ENCODE peak calls at places on chromosomes 16 and 17, in five cellular contexts. N is Peyer's patch, K is ovary, F is body of pancreas, I is breast epithelium. X is an unnamed sample. For H3K4me1, the result is how much of the 10 kb centered on the place peaks cover.

GRCh38 chr17:62757518-62757951 is 50.6 kb downstream of the MARCHF10 start:
- DNase-seq in N (no peak), K (no peak), F (no peak), I (no peak), X (no peak)

GRCh38 chr17:4785311-4786110 is 653 bp downstream of the VMO1 start:
- DNase-seq in N (no peak), K (no peak), F (no peak), I (no peak), X (no peak)

GRCh38 chr17:76820039-76820438 is 48.2 kb upstream of the MGAT5B start:
- DNase-seq in N (no peak), K (no peak), F (no peak), I (no peak), X (peak)

GRCh38 chr17:78940708-78941107 is 15.5 kb upstream of the TIMP2 start:
- DNase-seq in N (no peak), K (no peak), F (no peak), I (no peak), X (no peak)

GRCh38 chr16:7843196-7843595 is 510.6 kb downstream of the RBFOX1 start:
- DNase-seq in N (no peak), K (no peak), F (no peak), I (no peak), X (no peak)

GRCh38 chr16:89545831-89546574 is 14.5 kb upstream of the RPL13 start:
- DNase-seq in N (peak), K (no peak), F (peak), I (no peak), X (no peak)

GRCh38 chr16:76194621-76195015 is 82.6 kb upstream of the CNTNAP4 start:
- DNase-seq in N (no peak), K (no peak), F (no peak), I (no peak), X (no peak)

GRCh38 chr16:54342001-54342776 is 55.6 kb upstream of the IRX3 start:
- DNase-seq in N (no peak), K (no peak), F (peak), I (peak), X (no peak)

GRCh38 chr17:20934288-20934687 is 108.5 kb downstream of the USP22 start:
- DNase-seq in N (no peak), K (no peak), F (no peak), I (no peak), X (no peak)

GRCh38 chr17:82611140-82612058 is 36.8 kb downstream of the WDR45B start:
- DNase-seq in N (no peak), K (no peak), F (no peak), I (no peak), X (no peak)

DNA sequence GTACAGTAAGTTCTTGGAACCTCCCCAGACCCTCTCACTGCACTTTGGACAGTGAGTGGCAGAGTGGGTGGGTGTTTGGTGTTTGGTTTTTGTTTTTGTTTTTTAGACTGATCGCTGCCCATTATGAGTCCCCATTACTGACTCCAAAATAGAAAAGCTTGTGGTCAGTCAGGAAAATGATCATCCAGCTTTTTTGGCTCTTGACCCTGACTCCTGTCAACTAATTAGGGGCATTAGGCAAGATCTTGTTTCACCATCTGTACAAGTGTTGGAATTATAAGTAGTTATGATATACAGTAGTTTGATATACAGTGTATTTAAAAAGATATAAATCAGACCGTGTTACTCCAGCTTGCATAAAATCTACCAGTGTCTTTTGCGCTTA is 6.3 kb downstream of the LYRM1 start:
- DNase-seq in N (no peak), K (no peak), F (no peak), I (no peak), X (no peak)
- H3K4me1 ChIP-seq in N (under half), K (under half), F (half or more), I (under half), X (under half)

DNA sequence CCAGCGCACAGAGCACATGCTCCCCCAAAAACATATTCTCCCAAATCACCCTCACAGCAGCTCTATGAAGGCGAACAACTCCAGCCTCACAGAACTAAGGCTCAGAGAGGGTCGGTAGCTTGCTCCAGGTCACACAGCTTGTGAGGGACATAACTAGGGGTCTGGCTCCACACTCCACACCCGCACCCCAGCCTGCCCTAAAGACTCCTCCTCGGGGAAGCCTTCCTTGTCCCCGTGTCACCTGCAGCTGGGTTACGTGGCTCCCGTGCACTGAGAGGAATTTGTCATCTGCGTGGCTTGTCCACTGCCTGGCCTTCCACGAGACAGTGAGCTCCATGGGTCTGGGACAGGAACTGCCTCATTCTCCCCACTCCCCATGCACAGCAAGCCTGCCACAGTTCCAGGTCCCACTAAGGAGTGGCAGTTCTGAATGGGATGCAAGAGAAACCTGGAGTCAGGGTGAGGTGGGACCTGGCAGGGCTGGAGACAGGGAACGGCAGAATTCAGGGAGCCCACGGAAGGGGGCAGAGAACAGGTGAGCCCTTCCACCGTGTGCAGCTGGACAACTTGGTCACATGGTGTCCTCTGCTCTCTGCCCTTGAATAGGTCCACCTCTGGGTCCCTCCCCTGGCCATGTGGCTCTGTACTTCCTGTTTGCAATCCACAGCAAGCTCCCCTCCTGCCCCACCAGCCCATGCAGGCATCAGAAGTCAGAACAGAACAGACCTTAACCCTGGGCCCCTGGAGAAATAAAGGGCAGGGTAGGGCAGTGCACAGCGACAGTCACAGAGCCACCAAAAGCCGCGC is 27.4 kb downstream of the TNFRSF13B start:
- DNase-seq in N (peak), K (no peak), F (no peak), I (no peak), X (no peak)
- TF ChIP-seq POLR2A in N (no peak), K (no peak), F (no peak), I (no peak), X (no peak)

DNA sequence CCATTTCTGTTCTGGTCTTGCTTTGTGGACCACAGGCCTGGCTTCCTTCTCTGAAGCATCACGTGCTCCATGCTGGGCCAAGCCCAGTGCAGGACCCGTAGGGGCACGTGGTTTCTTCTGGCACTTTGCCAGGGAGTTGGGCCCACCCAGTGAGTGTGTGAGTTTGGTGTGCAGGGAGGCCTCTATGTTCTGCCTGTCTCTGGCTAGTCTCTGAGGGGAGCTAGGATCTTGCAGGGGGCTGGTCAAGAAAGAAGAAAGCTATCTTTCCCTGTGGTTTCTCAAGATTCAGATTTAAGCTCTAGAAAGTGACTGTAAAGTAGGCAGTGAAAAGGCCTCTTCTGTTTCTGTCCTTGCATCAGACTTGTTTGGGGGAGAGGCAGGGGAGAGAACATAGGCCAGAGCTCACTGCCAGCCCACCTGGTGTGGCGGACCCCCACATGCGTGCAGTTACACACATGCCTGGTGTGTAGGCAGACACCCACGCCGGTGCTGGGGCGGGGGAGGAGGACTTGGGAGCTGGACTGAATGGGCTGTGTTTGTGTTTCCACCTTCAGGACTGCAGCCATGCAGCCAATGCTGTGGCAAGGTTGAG is 11.8 kb downstream of the LASP1 start:
- DNase-seq in N (peak), K (peak), F (peak), I (no peak), X (peak)
- H3K4me1 ChIP-seq in N (under half), K (under half), F (half or more), I (under half), X (half or more)

GRCh38 chr17:72984925-72985322 is 107.6 kb downstream of the SLC39A11 start:
- DNase-seq in N (peak), K (no peak), F (no peak), I (no peak), X (peak)

GRCh38 chr17:72987166-72987565 is 105.3 kb downstream of the SLC39A11 start:
- DNase-seq in N (no peak), K (no peak), F (no peak), I (no peak), X (no peak)

GRCh38 chr17:72985882-72986720 is 106.4 kb downstream of the SLC39A11 start:
- DNase-seq in N (peak), K (no peak), F (peak), I (peak), X (peak)

GRCh38 chr17:72982680-72983079 is 109.8 kb downstream of the SLC39A11 start:
- DNase-seq in N (no peak), K (no peak), F (no peak), I (no peak), X (no peak)

DNA sequence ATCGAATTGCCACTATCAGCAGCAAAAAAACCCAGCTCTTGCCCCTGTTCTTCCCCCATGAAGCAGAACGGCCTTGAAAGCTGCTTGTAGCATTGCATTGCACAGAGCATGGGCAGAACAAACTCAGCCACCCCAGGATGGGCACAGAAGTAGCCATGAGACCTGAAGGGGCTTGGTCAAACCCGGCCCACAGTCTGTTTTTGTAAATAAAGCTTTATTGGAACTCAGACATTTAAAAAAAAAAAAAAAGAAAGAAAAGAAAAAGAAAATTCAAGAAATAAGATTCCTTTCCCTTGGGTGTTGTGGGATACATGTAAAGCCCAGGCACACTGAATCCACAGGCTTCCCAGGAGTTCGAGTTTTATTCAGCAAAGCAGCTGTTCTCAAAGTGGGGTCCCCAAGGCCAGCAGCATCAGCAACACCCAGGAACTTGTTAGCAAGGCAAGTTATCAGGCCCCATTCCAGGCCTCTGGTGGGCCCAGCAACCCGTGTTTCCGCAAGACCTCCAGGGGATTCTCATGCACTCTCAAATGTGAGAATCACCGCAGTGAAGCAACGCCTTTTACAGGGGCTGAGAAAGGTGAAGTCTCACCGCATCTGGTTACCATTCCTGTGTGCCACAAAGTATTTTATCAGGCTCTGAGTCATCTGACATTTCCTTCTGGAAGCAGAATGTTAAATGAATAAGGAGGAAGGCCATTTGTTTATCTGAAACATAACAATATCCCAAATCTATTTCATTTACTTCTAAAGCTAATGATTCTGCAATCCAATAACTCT is 108.2 kb downstream of the SLC39A11 start:
- DNase-seq in N (peak), K (no peak), F (no peak), I (no peak), X (no peak)
- TF ChIP-seq POLR2A in N (no peak), K (no peak), F (no peak), I (no peak), X (no peak)

DNA sequence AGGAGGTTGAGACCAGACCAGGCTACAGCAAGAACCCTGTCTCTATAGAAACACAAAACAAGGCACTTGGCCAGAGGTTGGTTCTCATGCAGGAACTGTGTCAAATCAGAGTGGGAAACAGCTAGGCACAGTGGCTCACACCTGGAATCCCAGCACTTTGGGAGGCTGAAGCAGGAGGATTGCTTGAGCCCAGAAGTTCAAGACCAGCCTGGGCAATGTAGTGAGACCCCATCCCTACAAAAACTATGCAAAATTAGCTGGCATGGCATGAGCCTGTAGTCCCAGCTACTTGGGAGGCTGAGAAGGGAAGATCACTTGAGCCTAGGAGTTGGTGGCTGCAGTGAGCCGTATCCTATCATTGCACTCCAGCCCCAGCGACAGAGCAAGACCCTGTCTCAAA is 1.7 kb downstream of the UNKL start:
- DNase-seq in N (no peak), K (no peak), F (no peak), I (no peak), X (no peak)
- H3K4me1 ChIP-seq in N (under half), K (under half), F (under half), I (under half), X (under half)

GRCh38 chr16:30874821-30875717 is 18.8 kb downstream of the BCL7C start:
- DNase-seq in N (peak), K (peak), F (peak), I (peak), X (peak)
- TF ChIP-seq POLR2A in N (peak), K (peak), F (peak), I (peak), X (peak)

DNA sequence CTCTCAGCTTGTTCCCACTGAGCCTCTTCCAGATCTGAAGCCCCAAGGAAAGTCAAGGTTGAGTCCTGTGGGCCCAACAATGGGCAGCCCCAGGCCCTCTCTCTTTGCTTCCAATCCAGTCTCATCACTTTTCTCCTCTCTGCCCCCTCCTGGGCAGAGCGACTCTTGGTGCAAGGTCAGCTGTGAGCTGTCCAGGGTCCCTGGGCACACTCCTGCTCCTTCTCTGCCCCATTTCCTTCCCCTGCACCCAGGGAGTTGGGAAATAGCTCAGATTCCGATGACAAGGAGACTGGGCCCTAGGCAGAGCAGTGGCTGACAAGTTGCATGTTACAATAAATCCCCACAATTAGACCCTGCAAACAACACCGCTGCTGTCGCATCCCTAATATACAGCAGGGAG is 16.1 kb upstream of the CRHR1 start:
- DNase-seq in N (no peak), K (no peak), F (no peak), I (no peak), X (no peak)
- H3K4me1 ChIP-seq in N (under half), K (under half), F (under half), I (under half), X (under half)

DNA sequence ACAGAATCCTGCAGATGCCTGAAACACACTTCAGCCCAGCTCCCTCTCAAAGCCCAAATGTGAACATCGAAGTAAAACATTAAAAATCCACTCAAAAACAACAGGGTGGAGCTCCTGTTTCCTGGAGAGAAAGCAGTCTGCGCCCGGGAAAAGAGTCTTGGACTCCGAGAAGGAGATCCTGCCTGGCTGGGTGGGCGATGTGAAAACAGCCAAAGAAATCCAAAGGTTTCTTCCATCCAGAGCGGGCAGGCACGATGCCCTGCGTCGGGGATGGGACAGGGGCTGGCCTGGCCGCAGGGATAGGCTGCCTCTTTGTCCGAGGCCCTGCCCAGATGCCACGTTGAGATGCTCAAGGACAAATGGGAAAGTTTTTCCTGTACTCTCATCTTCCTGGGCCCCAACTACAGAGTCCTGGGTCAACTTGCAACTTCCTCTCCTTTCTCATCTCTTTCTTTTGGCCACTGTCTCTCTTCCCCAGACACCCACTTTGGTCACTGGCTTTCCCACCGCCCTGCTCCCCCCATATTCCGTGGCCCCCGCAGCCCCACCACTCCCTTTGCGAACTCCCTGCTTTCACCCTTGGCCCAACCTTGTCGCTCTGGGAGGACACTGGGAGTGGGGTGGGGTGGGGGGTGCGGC is 648 bp downstream of the WIPI1 start:
- DNase-seq in N (peak), K (peak), F (peak), I (peak), X (peak)
- TF ChIP-seq POLR2A in N (no peak), K (peak), F (no peak), I (no peak), X (no peak)

GRCh38 chr17:56975656-56976055 is 2.3 kb upstream of the SCPEP1 start:
- DNase-seq in N (no peak), K (no peak), F (no peak), I (no peak), X (peak)
- H3K4me1 ChIP-seq in N (under half), K (under half), F (under half), I (under half), X (under half)

X was measured in thyroid gland.